ENCODE peak calls at places on chromosomes 16 and 17, in six cellular contexts. X, A, P, C, B and U are unnamed samples.
A peak's percentile ranks its signal among the peaks of the same experiment; 100 is the strongest.

GRCh38 chr17:7413346-7413985 is 5.8 kb downstream of the NLGN2 start:
- DNase-seq in X (no peak), A (no peak), P (no peak), C (no peak), B (no peak), U (peak; percentile 49)

GRCh38 chr16:29729116-29729521 is 16.7 kb downstream of the C16orf54 start:
- DNase-seq in X (no peak), A (peak; percentile 60), P (no peak), C (no peak), B (peak; percentile 4), U (peak; percentile 52)

GRCh38 chr16:28986492-28986891 is 1.6 kb downstream of the LAT start:
- DNase-seq in X (no peak), A (no peak), P (no peak), C (no peak), B (no peak), U (no peak)

GRCh38 chr17:81034168-81034777 is 678 bp upstream of the BAIAP2 start:
- DNase-seq in X (no peak), A (no peak), P (no peak), C (no peak), B (no peak), U (no peak)

GRCh38 chr16:21001262-21001661 is 100.7 kb downstream of the LYRM1 start:
- DNase-seq in X (no peak), A (no peak), P (peak; percentile 27), C (no peak), B (no peak), U (peak; percentile 30)

GRCh38 chr17:73324711-73325526 is 13.1 kb upstream of the CDC42EP4 start:
- DNase-seq in X (no peak), A (no peak), P (no peak), C (no peak), B (no peak), U (no peak)

GRCh38 chr17:64001763-64002529 is 3.8 kb downstream of the PRR29 start:
- DNase-seq in X (no peak), A (no peak), P (peak; percentile 33), C (peak; percentile 61), B (no peak), U (peak; percentile 44)

GRCh38 chr17:7803981-7804380 is 30.0 kb upstream of the KDM6B start:
- DNase-seq in X (peak; percentile 38), A (peak; percentile 44), P (no peak), C (no peak), B (no peak), U (peak; percentile 53)

GRCh38 chr17:69637399-69638165 is 223.1 kb downstream of the MAP2K6 start:
- DNase-seq in X (no peak), A (no peak), P (no peak), C (no peak), B (peak; percentile 33), U (peak; percentile 17)

GRCh38 chr17:73118876-73119485 is 26.5 kb upstream of the SLC39A11 start:
- DNase-seq in X (no peak), A (no peak), P (no peak), C (no peak), B (no peak), U (no peak)

GRCh38 chr16:80580109-80580832 is 39.5 kb downstream of the DYNLRB2 start:
- DNase-seq in X (no peak), A (no peak), P (peak; percentile 68), C (no peak), B (no peak), U (peak; percentile 23)

GRCh38 chr17:3447625-3448024 is 14.0 kb upstream of the OR1E2 start:
- DNase-seq in X (no peak), A (peak; percentile 13), P (no peak), C (no peak), B (no peak), U (peak; percentile 54)

GRCh38 chr17:17837966-17838962 is 1.5 kb upstream of the SREBF1 start:
- DNase-seq in X (no peak), A (no peak), P (no peak), C (peak; percentile 52), B (no peak), U (peak; percentile 55)

GRCh38 chr17:10556301-10557005 is 7.0 kb upstream of the MYH2 start:
- DNase-seq in X (no peak), A (no peak), P (no peak), C (no peak), B (no peak), U (no peak)

GRCh38 chr16:48536600-48537200 is 73.3 kb downstream of the N4BP1 start:
- DNase-seq in X (no peak), A (no peak), P (no peak), C (no peak), B (no peak), U (peak; percentile 67)

GRCh38 chr16:66874079-66874775 is 6.1 kb upstream of the PDP2 start:
- DNase-seq in X (no peak), A (no peak), P (no peak), C (no peak), B (no peak), U (no peak)

GRCh38 chr17:73657473-73658116 is 13.3 kb upstream of the SDK2 start:
- DNase-seq in X (peak; percentile 65), A (peak; percentile 49), P (no peak), C (peak; percentile 63), B (no peak), U (peak; percentile 32)

GRCh38 chr17:38798614-38799500 is 499 bp downstream of the PIP4K2B start:
- DNase-seq in X (peak; percentile 44), A (peak; percentile 48), P (peak; percentile 72), C (peak; percentile 62), B (no peak), U (no peak)

GRCh38 chr16:1707193-1707790 is 1.3 kb downstream of the MAPK8IP3 start:
- DNase-seq in X (no peak), A (no peak), P (peak; percentile 48), C (no peak), B (no peak), U (no peak)

GRCh38 chr17:17533901-17534441 is 37.8 kb upstream of the RASD1 start:
- DNase-seq in X (peak; percentile 79), A (no peak), P (no peak), C (no peak), B (no peak), U (peak; percentile 53)

GRCh38 chr17:7475764-7476422 is 3.5 kb downstream of the ZBTB4 start:
- DNase-seq in X (no peak), A (peak; percentile 41), P (no peak), C (peak; percentile 42), B (no peak), U (peak; percentile 57)

GRCh38 chr17:48429638-48430586 is at the start of gene SKAP1:
- DNase-seq in X (peak; percentile 49), A (no peak), P (peak; percentile 82), C (peak; percentile 18), B (no peak), U (no peak)

GRCh38 chr17:4087911-4088693 is 54.7 kb downstream of the ZZEF1 start:
- DNase-seq in X (no peak), A (no peak), P (no peak), C (no peak), B (no peak), U (peak; percentile 25)

GRCh38 chr17:18224428-18225120 is 861 bp upstream of the LLGL1 start:
- DNase-seq in X (no peak), A (no peak), P (no peak), C (peak; percentile 48), B (no peak), U (no peak)

GRCh38 chr17:57270801-57271245 is 14.5 kb downstream of the MSI2 start:
- DNase-seq in X (no peak), A (no peak), P (no peak), C (no peak), B (no peak), U (no peak)

GRCh38 chr16:67170168-67170947 is at the start of gene NOL3:
- DNase-seq in X (peak; percentile 84), A (peak; percentile 79), P (peak; percentile 84), C (peak; percentile 89), B (peak; percentile 36), U (peak; percentile 59)

GRCh38 chr17:59600169-59600568 is 19.5 kb upstream of the CLTC start:
- DNase-seq in X (no peak), A (no peak), P (no peak), C (no peak), B (no peak), U (no peak)

GRCh38 chr16:46882940-46883307 is 1.2 kb upstream of the GPT2 start:
- DNase-seq in X (no peak), A (no peak), P (no peak), C (no peak), B (no peak), U (no peak)
- TF ChIP-seq CTCF in X (no peak), A (no peak), P (no peak), C (no peak), B (no peak), U (no peak)

GRCh38 chr17:75288359-75288758 is 874 bp downstream of the SLC25A19 start:
- DNase-seq in X (no peak), A (no peak), P (peak; percentile 12), C (no peak), B (no peak), U (no peak)

GRCh38 chr17:75287221-75287620 is 2.0 kb downstream of the SLC25A19 start:
- DNase-seq in X (no peak), A (no peak), P (no peak), C (no peak), B (no peak), U (no peak)

GRCh38 chr17:75289122-75289831 is at the start of gene SLC25A19:
- DNase-seq in X (peak; percentile 99), A (peak; percentile 100), P (peak; percentile 97), C (peak; percentile 98), B (peak; percentile 97), U (peak; percentile 98)

GRCh38 chr17:75288784-75289121 is 480 bp downstream of the SLC25A19 start:
- DNase-seq in X (peak; percentile 46), A (peak; percentile 50), P (no peak), C (no peak), B (no peak), U (peak; percentile 20)

GRCh38 chr17:75289832-75290337 is 652 bp upstream of the SLC25A19 start:
- DNase-seq in X (peak; percentile 67), A (peak; percentile 40), P (peak; percentile 56), C (peak; percentile 39), B (no peak), U (peak; percentile 34)
- TF ChIP-seq CTCF in X (peak; percentile 8), A (peak; percentile 44), P (peak; percentile 38), C (peak; percentile 25), B (peak; percentile 21), U (no peak)

GRCh38 chr17:41486809-41487530 is 2.7 kb downstream of the KRT36 start:
- DNase-seq in X (peak; percentile 49), A (no peak), P (peak; percentile 69), C (no peak), B (no peak), U (no peak)
- TF ChIP-seq CTCF in X (no peak), A (no peak), P (peak; percentile 44), C (peak; percentile 60), B (no peak), U (peak; percentile 42)

DNA sequence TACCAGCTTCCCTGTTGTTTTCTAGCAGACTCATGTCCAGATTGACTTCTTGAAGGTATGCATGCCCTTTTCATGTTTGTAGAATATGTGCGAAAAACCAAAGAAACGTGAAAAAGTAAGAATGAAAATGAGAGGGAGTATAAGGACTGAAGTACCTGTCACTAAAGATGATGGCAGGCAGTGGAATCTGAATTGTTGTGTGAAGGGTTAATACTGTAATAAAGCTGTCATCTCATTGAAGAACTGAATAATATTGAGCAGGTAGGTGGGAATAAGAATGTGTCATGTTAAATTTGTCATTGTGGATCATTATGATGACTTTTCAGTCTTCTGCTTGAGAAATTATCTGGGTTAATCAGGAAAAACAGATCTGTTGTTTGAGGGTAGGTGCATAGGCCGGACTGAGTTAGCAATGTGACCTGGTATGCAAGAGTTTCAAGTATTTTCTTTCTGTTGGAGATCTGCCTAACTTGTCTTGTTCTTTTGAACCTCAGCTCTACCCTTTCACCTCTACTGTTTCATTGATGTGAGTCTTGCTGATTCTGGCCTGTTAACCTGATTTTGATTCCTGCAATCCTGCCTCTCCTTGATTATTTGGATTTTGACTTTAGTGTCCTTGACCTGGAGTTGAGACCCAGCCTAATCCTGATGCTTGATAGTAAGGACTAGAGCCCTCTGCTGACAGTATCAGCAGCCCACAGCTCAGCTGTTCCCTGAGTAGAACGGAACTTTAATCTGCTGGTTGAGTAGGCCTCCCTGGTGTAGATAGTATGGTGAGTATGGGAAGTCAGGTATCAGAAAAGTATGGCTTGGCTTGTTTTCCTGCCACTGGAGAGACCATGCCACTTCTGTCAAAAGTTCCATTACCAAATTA is 64.6 kb downstream of the MAP2K4 start:
- DNase-seq in X (no peak), A (no peak), P (no peak), C (no peak), B (no peak), U (no peak)
- TF ChIP-seq CTCF in X (no peak), A (no peak), P (no peak), C (no peak), B (no peak), U (no peak)